ENCODE peak calls at places on chromosomes 2 and 18, in four cellular contexts. Q is transverse colon, F is T-helper 1 cell, H is anterior cingulate cortex. W is an unnamed sample.

GRCh38 chr2:111946294-111947114 is 48.1 kb downstream of the MERTK start:
- DNase-seq in Q (peak), F (no peak), H (no peak), W (no peak)

GRCh38 chr2:130371723-130372054 is 15.8 kb downstream of the PTPN18 start:
- DNase-seq in Q (no peak), F (no peak), H (no peak), W (no peak)

GRCh38 chr2:173997269-173997668 is 32.1 kb upstream of the SP3 start:
- DNase-seq in H (no peak), Q (peak), F (no peak), W (no peak)

GRCh38 chr2:73111300-73112025 is 1.3 kb downstream of the RAB11FIP5 start:
- DNase-seq in F (no peak), Q (peak), H (no peak), W (no peak)

GRCh38 chr2:160912276-160912675 is 248.0 kb upstream of the TANK start:
- DNase-seq in H (no peak), F (no peak), Q (no peak), W (no peak)

GRCh38 chr2:220279840-220280239 is 652.4 kb downstream of the SLC4A3 start:
- DNase-seq in F (no peak), H (no peak), Q (no peak), W (no peak)

GRCh38 chr2:96899084-96899735 is 29.3 kb upstream of the SEMA4C start:
- DNase-seq in Q (no peak), F (no peak), H (no peak), W (no peak)

GRCh38 chr2:206642075-206643025 is at the start of gene FAM237A:
- DNase-seq in F (no peak), Q (no peak), H (no peak), W (no peak)

GRCh38 chr18:50079571-50080295 is 115.2 kb downstream of the MYO5B start:
- DNase-seq in F (no peak), Q (peak), H (no peak), W (peak)

GRCh38 chr2:98343371-98343770 is 2.9 kb upstream of the CNGA3 start:
- DNase-seq in F (no peak), H (no peak), Q (no peak), W (no peak)

GRCh38 chr18:54871231-54871630 is 43.0 kb downstream of the RAB27B start:
- DNase-seq in F (no peak), H (no peak), Q (no peak), W (no peak)

GRCh38 chr2:68936462-68936861 is 16.2 kb downstream of the GKN2 start:
- DNase-seq in Q (no peak), H (no peak), F (no peak), W (no peak)

GRCh38 chr2:240506406-240507059 is 51.3 kb downstream of the ANKMY1 start:
- DNase-seq in H (no peak), F (no peak), Q (no peak), W (no peak)

GRCh38 chr2:171505374-171505773 is 16.9 kb upstream of the CYBRD1 start:
- DNase-seq in H (no peak), F (no peak), Q (no peak), W (no peak)

GRCh38 chr2:61905372-61906186 is at the start of gene COMMD1:
- DNase-seq in H (peak), F (peak), Q (peak), W (peak)

GRCh38 chr18:80192653-80193385 is 54.5 kb downstream of the PARD6G start:
- DNase-seq in H (no peak), Q (no peak), F (no peak), W (no peak)

GRCh38 chr2:177753682-177754475 is 318.7 kb downstream of the PDE11A start:
- DNase-seq in H (no peak), F (peak), Q (peak), W (no peak)

GRCh38 chr2:182372661-182373060 is 54.2 kb downstream of the PDE1A start:
- DNase-seq in F (no peak), H (no peak), Q (peak), W (no peak)

GRCh38 chr2:33033524-33034150 is 86.9 kb downstream of the LTBP1 start:
- DNase-seq in F (no peak), H (no peak), Q (no peak), W (no peak)

GRCh38 chr2:229714736-229715541 is 584 bp upstream of the DNER start:
- DNase-seq in H (no peak), Q (peak), F (no peak), W (peak)

GRCh38 chr2:121360566-121361300 is 75.7 kb upstream of the TFCP2L1 start:
- DNase-seq in Q (peak), H (no peak), F (no peak), W (no peak)

GRCh38 chr2:180614776-180615175 is 365.6 kb upstream of the UBE2E3 start:
- DNase-seq in Q (no peak), H (no peak), F (no peak), W (no peak)

GRCh38 chr2:109188485-109188868 is 59.5 kb downstream of the SH3RF3 start:
- DNase-seq in F (no peak), H (no peak), Q (no peak), W (no peak)

GRCh38 chr18:49023281-49023937 is 72.6 kb upstream of the SMAD7 start:
- DNase-seq in Q (peak), F (no peak), H (no peak), W (peak)

GRCh38 chr2:10478916-10479315 is 30.8 kb upstream of the ODC1 start:
- DNase-seq in F (no peak), Q (no peak), H (no peak), W (no peak)

GRCh38 chr18:48815581-48816324 is 135.0 kb downstream of the SMAD7 start:
- DNase-seq in H (no peak), Q (peak), F (no peak), W (no peak)

GRCh38 chr2:219404954-219405353 is 13.2 kb upstream of the DES start:
- DNase-seq in F (no peak), H (no peak), Q (no peak), W (no peak)

GRCh38 chr2:229164545-229165249 is 106.4 kb downstream of the PID1 start:
- DNase-seq in H (no peak), F (no peak), Q (peak), W (no peak)

GRCh38 chr2:50746526-50746925 is 285.4 kb downstream of the NRXN1 start:
- DNase-seq in Q (no peak), H (no peak), F (no peak), W (no peak)

W was measured in dorsolateral prefrontal cortex.